ENCODE peak calls at places on chromosomes 11 and 22, in ten cellular contexts. L is Peyer's patch, R is AG09309, K is astrocyte of the cerebellum, J is stomach, X is DND-41, S is IMR-90, G is cardiac muscle cell, Z is fibroblast of lung, Q is A549. V is an unnamed sample.

GRCh38 chr11:29816359-29816758 is 200.5 kb downstream of the KCNA4 start:
- DNase-seq in L (no peak), R (no peak), K (no peak), J (no peak), X (no peak), S (no peak), G (no peak), Z (no peak), Q (no peak), V (no peak)

GRCh38 chr11:59144096-59144495 is 1.4 kb downstream of the FAM111A start:
- DNase-seq in L (no peak), R (no peak), K (no peak), J (no peak), X (no peak), S (peak; percentile 0), G (no peak), Z (no peak), Q (no peak), V (no peak)

GRCh38 chr11:63609536-63609935 is 4.7 kb downstream of the PLAAT3 start:
- DNase-seq in L (no peak), R (no peak), K (no peak), J (peak; percentile 33), X (no peak), S (no peak), G (no peak), Z (no peak), Q (no peak), V (no peak)

GRCh38 chr11:96337541-96338530 is 5.2 kb downstream of the MAML2 start:
- DNase-seq in L (peak; percentile 62), R (no peak), K (no peak), J (no peak), X (no peak), S (peak; percentile 60), G (peak; percentile 49), Z (peak; percentile 54), Q (no peak), V (peak; percentile 65)

GRCh38 chr22:19579880-19580279 is 55.7 kb upstream of the CLDN5 start:
- DNase-seq in L (peak; percentile 58), R (no peak), K (no peak), J (no peak), X (peak; percentile 44), S (no peak), G (no peak), Z (no peak), Q (no peak), V (peak; percentile 43)

GRCh38 chr11:64583296-64584262 is 7.4 kb upstream of the SLC22A12 start:
- DNase-seq in L (no peak), R (no peak), K (no peak), J (no peak), X (no peak), S (no peak), G (no peak), Z (peak; percentile 15), Q (no peak), V (no peak)

GRCh38 chr11:90434858-90435257 is 212.0 kb upstream of the CHORDC1 start:
- DNase-seq in L (no peak), R (no peak), K (no peak), J (no peak), X (no peak), S (no peak), G (peak; percentile 53), Z (peak; percentile 4), Q (peak; percentile 30), V (peak; percentile 9)

GRCh38 chr22:45587638-45588481 is 83.8 kb upstream of the ATXN10 start:
- DNase-seq in L (no peak), R (no peak), K (no peak), J (no peak), X (no peak), S (peak; percentile 83), G (no peak), Z (no peak), Q (peak; percentile 40), V (no peak)

GRCh38 chr11:123653997-123654565 is 343 bp downstream of the SCN3B start:
- DNase-seq in L (no peak), R (no peak), K (no peak), J (peak; percentile 32), X (no peak), S (peak; percentile 34), G (peak; percentile 85), Z (peak; percentile 31), Q (peak; percentile 22), V (no peak)
- H3K4me3 ChIP-seq in L (peak overlapping the region; percentile 63), R (peak overlapping the region; percentile 65), K (peak overlapping the region; percentile 55), J (peak overlapping the region; percentile 62), X (no peak overlapping the region), S (peak overlapping the region; percentile 75), G (peak overlapping the region; percentile 51), Z (peak overlapping the region; percentile 57), Q (peak overlapping the region; percentile 73), V (no peak overlapping the region)

GRCh38 chr11:102256251-102256650 is 61.0 kb upstream of the BIRC3 start:
- DNase-seq in L (no peak), R (no peak), K (no peak), J (no peak), X (no peak), S (peak; percentile 79), G (no peak), Z (peak; percentile 55), Q (no peak), V (no peak)

GRCh38 chr11:102252339-102252891 is 64.9 kb upstream of the BIRC3 start:
- DNase-seq in L (no peak), R (no peak), K (no peak), J (no peak), X (no peak), S (peak; percentile 73), G (no peak), Z (no peak), Q (no peak), V (no peak)

GRCh38 chr11:102253018-102253775 is 64.1 kb upstream of the BIRC3 start:
- DNase-seq in L (no peak), R (no peak), K (no peak), J (no peak), X (no peak), S (no peak), G (no peak), Z (no peak), Q (no peak), V (no peak)

GRCh38 chr11:102251423-102251822 is 65.9 kb upstream of the BIRC3 start:
- DNase-seq in L (no peak), R (no peak), K (no peak), J (no peak), X (no peak), S (no peak), G (no peak), Z (no peak), Q (no peak), V (no peak)

DNA sequence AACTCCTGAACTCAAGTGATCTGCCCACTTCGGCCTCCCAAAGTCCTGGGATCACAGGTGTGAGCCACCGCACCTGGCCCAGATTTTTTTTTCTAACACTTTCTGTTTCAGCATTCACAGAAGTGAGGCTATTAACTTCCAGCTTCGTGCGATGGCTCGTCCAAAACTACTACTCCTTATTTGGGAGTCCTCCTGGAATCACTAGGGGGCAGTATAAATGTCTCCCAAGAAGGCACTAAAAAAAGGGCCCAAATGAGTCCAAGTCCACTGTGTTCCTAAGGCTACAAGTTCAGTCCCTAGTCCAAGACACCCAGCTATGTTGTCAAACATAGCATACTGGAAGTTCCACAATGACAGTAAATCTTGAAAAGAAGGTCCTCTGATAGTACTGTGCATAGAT is 63.2 kb upstream of the BIRC3 start:
- DNase-seq in L (no peak), R (no peak), K (no peak), J (no peak), X (no peak), S (no peak), G (no peak), Z (no peak), Q (peak; percentile 36), V (no peak)
- TF ChIP-seq CTCF in L (peak; percentile 27), R (peak; percentile 28), K (no peak), J (no peak), X (peak; percentile 51), S (peak; percentile 17), G (peak; percentile 23), Z (peak; percentile 23), Q (no peak), V (peak; percentile 22)

GRCh38 chr11:119319136-119319701 is 2.3 kb upstream of the MCAM start:
- DNase-seq in L (no peak), R (no peak), K (no peak), J (no peak), X (no peak), S (no peak), G (no peak), Z (no peak), Q (no peak), V (no peak)

GRCh38 chr11:119317592-119318239 is 786 bp upstream of the MCAM start:
- DNase-seq in L (no peak), R (no peak), K (no peak), J (no peak), X (no peak), S (no peak), G (no peak), Z (peak; percentile 27), Q (no peak), V (no peak)

GRCh38 chr11:119320593-119321524 is 3.9 kb upstream of the MCAM start:
- DNase-seq in L (peak; percentile 67), R (no peak), K (no peak), J (peak; percentile 64), X (peak; percentile 31), S (peak; percentile 65), G (peak; percentile 65), Z (peak; percentile 61), Q (peak; percentile 22), V (peak; percentile 92)

GRCh38 chr11:119318240-119319135 is 1.6 kb upstream of the MCAM start:
- DNase-seq in L (peak; percentile 51), R (no peak), K (no peak), J (no peak), X (no peak), S (peak; percentile 81), G (peak; percentile 39), Z (peak; percentile 62), Q (no peak), V (peak; percentile 94)

DNA sequence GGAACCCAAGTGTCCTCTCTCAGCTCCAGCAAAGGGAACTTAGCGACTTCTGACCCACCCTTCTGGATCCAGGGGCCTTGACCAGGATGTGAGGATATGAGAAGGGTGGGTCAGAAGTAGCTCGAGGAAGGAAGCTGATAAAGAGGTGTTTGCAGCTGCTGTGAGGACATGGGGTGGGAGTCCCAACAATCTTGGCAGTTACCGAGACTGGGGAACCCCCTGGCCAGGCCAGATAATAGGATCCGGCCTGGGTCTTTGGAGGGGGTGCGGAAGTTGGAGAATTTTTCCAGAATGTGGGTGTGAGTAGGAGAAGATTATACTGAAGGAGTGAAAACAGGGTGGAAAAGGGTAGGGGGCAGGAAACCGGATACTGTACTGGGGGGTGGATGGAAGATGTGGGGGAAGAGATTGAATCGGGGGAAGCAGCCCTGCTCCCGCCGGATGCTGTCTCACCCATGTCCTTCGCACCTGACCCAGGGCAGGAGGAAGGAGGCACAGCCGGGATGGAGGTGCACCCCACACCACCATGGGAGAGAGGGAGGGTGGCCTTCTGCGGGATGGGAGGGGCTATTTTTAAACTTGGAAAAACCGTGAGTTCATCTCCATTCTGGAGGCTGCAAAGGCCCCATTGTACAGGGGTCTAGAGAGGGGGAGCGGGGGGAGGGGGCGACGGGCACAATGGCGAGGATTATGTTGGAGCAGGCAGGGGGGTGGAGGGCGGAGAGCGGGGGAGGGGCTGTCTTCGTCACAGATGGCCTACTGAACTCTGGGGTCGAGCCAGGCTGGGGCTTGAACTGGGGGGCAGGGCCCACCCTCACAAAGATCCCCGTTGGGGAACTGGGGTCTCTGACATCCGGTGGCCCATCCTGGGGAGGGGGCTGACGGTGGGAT is 3.0 kb upstream of the MCAM start:
- DNase-seq in L (no peak), R (no peak), K (no peak), J (no peak), X (no peak), S (no peak), G (no peak), Z (no peak), Q (no peak), V (no peak)
- H3K4me3 ChIP-seq in L (peak overlapping the region; percentile 52), R (no peak overlapping the region), K (no peak overlapping the region), J (peak overlapping the region; percentile 51), X (no peak overlapping the region), S (no peak overlapping the region), G (no peak overlapping the region), Z (no peak overlapping the region), Q (no peak overlapping the region), V (peak overlapping the region; percentile 56)

GRCh38 chr11:2578006-2578933 is 121.5 kb downstream of the KCNQ1OT1 start:
- DNase-seq in L (peak; percentile 6), R (no peak), K (no peak), J (peak; percentile 44), X (no peak), S (no peak), G (peak; percentile 44), Z (no peak), Q (no peak), V (no peak)

GRCh38 chr11:2580061-2580421 is 119.8 kb downstream of the KCNQ1OT1 start:
- DNase-seq in L (peak; percentile 14), R (no peak), K (no peak), J (peak; percentile 23), X (no peak), S (no peak), G (no peak), Z (no peak), Q (no peak), V (no peak)

GRCh38 chr11:2580444-2581050 is 119.2 kb downstream of the KCNQ1OT1 start:
- DNase-seq in L (peak; percentile 11), R (no peak), K (no peak), J (peak; percentile 18), X (peak; percentile 2), S (no peak), G (no peak), Z (no peak), Q (no peak), V (no peak)

GRCh38 chr11:2578934-2579280 is 120.9 kb downstream of the KCNQ1OT1 start:
- DNase-seq in L (peak; percentile 9), R (no peak), K (no peak), J (no peak), X (no peak), S (no peak), G (no peak), Z (no peak), Q (no peak), V (no peak)

GRCh38 chr11:2579315-2580060 is 120.3 kb downstream of the KCNQ1OT1 start:
- DNase-seq in L (peak; percentile 15), R (no peak), K (no peak), J (peak; percentile 22), X (no peak), S (no peak), G (no peak), Z (no peak), Q (no peak), V (no peak)
- TF ChIP-seq CTCF in L (no peak), R (no peak), K (no peak), J (no peak), X (no peak), S (no peak), G (no peak), Z (no peak), Q (no peak), V (no peak)